ENCODE peak calls at places on chromosomes 4 and X, in five cellular contexts. One of them, this sample, is unnamed.

GRCh38 chr4:742742-743311 is 37.2 kb downstream of the PCGF3 start:
- DNase-seq in lower leg skin: no peak
- DNase-seq in fibroblast of pulmonary artery: peak
- DNase-seq in choroid plexus epithelial cell: peak
- DNase-seq in NB4: peak
- DNase-seq in this sample: peak

GRCh38 chrX:100316987-100317386 is 93.1 kb downstream of the PCDH19 start:
- DNase-seq in fibroblast of pulmonary artery: no peak
- DNase-seq in choroid plexus epithelial cell: no peak
- DNase-seq in NB4: no peak
- DNase-seq in lower leg skin: no peak
- DNase-seq in this sample: no peak

GRCh38 chr4:87219648-87220093 is 747 bp downstream of the KLHL8 start:
- DNase-seq in fibroblast of pulmonary artery: peak
- DNase-seq in lower leg skin: no peak
- DNase-seq in choroid plexus epithelial cell: peak
- DNase-seq in NB4: peak
- DNase-seq in this sample: no peak

GRCh38 chr4:139603576-139604387 is 47.8 kb upstream of the SETD7 start:
- DNase-seq in lower leg skin: no peak
- DNase-seq in choroid plexus epithelial cell: peak
- DNase-seq in NB4: peak
- DNase-seq in fibroblast of pulmonary artery: peak
- DNase-seq in this sample: no peak

GRCh38 chr4:36677122-36677521 is 395.7 kb downstream of the DTHD1 start:
- DNase-seq in NB4: no peak
- DNase-seq in fibroblast of pulmonary artery: peak
- DNase-seq in choroid plexus epithelial cell: no peak
- DNase-seq in lower leg skin: no peak
- DNase-seq in this sample: no peak

GRCh38 chrX:134886201-134886600 is 104.6 kb upstream of the SMIM10 start:
- DNase-seq in lower leg skin: no peak
- DNase-seq in choroid plexus epithelial cell: peak
- DNase-seq in NB4: peak
- DNase-seq in fibroblast of pulmonary artery: peak
- DNase-seq in this sample: no peak

GRCh38 chrX:133726211-133726630 is 259.2 kb downstream of the GPC3 start:
- DNase-seq in choroid plexus epithelial cell: peak
- DNase-seq in lower leg skin: no peak
- DNase-seq in NB4: no peak
- DNase-seq in fibroblast of pulmonary artery: peak
- DNase-seq in this sample: no peak

GRCh38 chrX:44314855-44315254 is 28.6 kb downstream of the EFHC2 start:
- DNase-seq in choroid plexus epithelial cell: no peak
- DNase-seq in lower leg skin: no peak
- DNase-seq in fibroblast of pulmonary artery: no peak
- DNase-seq in NB4: peak
- DNase-seq in this sample: no peak

GRCh38 chr4:166481739-166482138 is 608.7 kb downstream of the TLL1 start:
- DNase-seq in NB4: no peak
- DNase-seq in lower leg skin: no peak
- DNase-seq in fibroblast of pulmonary artery: no peak
- DNase-seq in choroid plexus epithelial cell: no peak
- DNase-seq in this sample: no peak

GRCh38 chrX:87017210-87017609 is 500.4 kb upstream of the KLHL4 start:
- DNase-seq in NB4: no peak
- DNase-seq in lower leg skin: no peak
- DNase-seq in fibroblast of pulmonary artery: no peak
- DNase-seq in choroid plexus epithelial cell: no peak
- DNase-seq in this sample: no peak

GRCh38 chr4:139735381-139736256 is 70.0 kb downstream of the MGST2 start:
- DNase-seq in fibroblast of pulmonary artery: no peak
- DNase-seq in lower leg skin: no peak
- DNase-seq in NB4: no peak
- DNase-seq in choroid plexus epithelial cell: peak
- DNase-seq in this sample: no peak

GRCh38 chr4:132669786-132670185 is 479.3 kb upstream of the PCDH10 start:
- DNase-seq in fibroblast of pulmonary artery: no peak
- DNase-seq in NB4: no peak
- DNase-seq in choroid plexus epithelial cell: no peak
- DNase-seq in lower leg skin: no peak
- DNase-seq in this sample: no peak

GRCh38 chrX:1323315-1323714 is 13.3 kb upstream of the IL3RA start:
- DNase-seq in fibroblast of pulmonary artery: no peak
- DNase-seq in NB4: peak
- DNase-seq in lower leg skin: no peak
- DNase-seq in choroid plexus epithelial cell: peak
- DNase-seq in this sample: no peak

GRCh38 chrX:42732506-42732905 is 45.5 kb downstream of the PPP1R2C start:
- DNase-seq in fibroblast of pulmonary artery: peak
- DNase-seq in choroid plexus epithelial cell: peak
- DNase-seq in NB4: no peak
- DNase-seq in lower leg skin: no peak
- DNase-seq in this sample: no peak

GRCh38 chrX:3501833-3502535 is 155.5 kb upstream of the MXRA5 start:
- DNase-seq in NB4: no peak
- DNase-seq in fibroblast of pulmonary artery: no peak
- DNase-seq in lower leg skin: no peak
- DNase-seq in choroid plexus epithelial cell: no peak
- DNase-seq in this sample: no peak

GRCh38 chr4:168776382-168776781 is 233.7 kb downstream of the CBR4 start:
- DNase-seq in choroid plexus epithelial cell: no peak
- DNase-seq in NB4: no peak
- DNase-seq in fibroblast of pulmonary artery: no peak
- DNase-seq in lower leg skin: no peak
- DNase-seq in this sample: no peak

GRCh38 chr4:3452376-3452775 is 10.6 kb downstream of the HGFAC start:
- DNase-seq in NB4: no peak
- DNase-seq in choroid plexus epithelial cell: peak
- DNase-seq in lower leg skin: no peak
- DNase-seq in fibroblast of pulmonary artery: peak
- DNase-seq in this sample: no peak

GRCh38 chr4:91127891-91128290 is 1000.7 kb downstream of the CCSER1 start:
- DNase-seq in choroid plexus epithelial cell: no peak
- DNase-seq in NB4: no peak
- DNase-seq in lower leg skin: no peak
- DNase-seq in fibroblast of pulmonary artery: no peak
- DNase-seq in this sample: no peak

GRCh38 chrX:2449135-2449886 is 51.5 kb downstream of the DHRSX start:
- DNase-seq in NB4: peak
- DNase-seq in lower leg skin: no peak
- DNase-seq in fibroblast of pulmonary artery: no peak
- DNase-seq in choroid plexus epithelial cell: no peak
- DNase-seq in this sample: no peak

GRCh38 chr4:123856689-123857545 is 460.3 kb downstream of the SPRY1 start:
- DNase-seq in lower leg skin: no peak
- DNase-seq in NB4: peak
- DNase-seq in fibroblast of pulmonary artery: peak
- DNase-seq in choroid plexus epithelial cell: peak
- DNase-seq in this sample: no peak

GRCh38 chr4:41135761-41136160 is 78.6 kb downstream of the APBB2 start:
- DNase-seq in choroid plexus epithelial cell: no peak
- DNase-seq in fibroblast of pulmonary artery: no peak
- DNase-seq in lower leg skin: no peak
- DNase-seq in NB4: no peak
- DNase-seq in this sample: no peak

GRCh38 chrX:10341309-10341708 is 184.5 kb downstream of the CLCN4 start:
- DNase-seq in choroid plexus epithelial cell: no peak
- DNase-seq in NB4: no peak
- DNase-seq in lower leg skin: no peak
- DNase-seq in fibroblast of pulmonary artery: no peak
- DNase-seq in this sample: no peak

GRCh38 chrX:63404332-63404731 is 53.2 kb upstream of the SPIN4 start:
- DNase-seq in choroid plexus epithelial cell: no peak
- DNase-seq in NB4: no peak
- DNase-seq in lower leg skin: no peak
- DNase-seq in fibroblast of pulmonary artery: no peak
- DNase-seq in this sample: no peak

GRCh38 chr4:77031544-77031943 is 44.2 kb downstream of the CCNI start:
- DNase-seq in lower leg skin: no peak
- DNase-seq in NB4: no peak
- DNase-seq in fibroblast of pulmonary artery: no peak
- DNase-seq in choroid plexus epithelial cell: no peak
- DNase-seq in this sample: no peak

GRCh38 chr4:159191989-159192388 is 89.1 kb downstream of the RAPGEF2 start:
- DNase-seq in lower leg skin: no peak
- DNase-seq in NB4: peak
- DNase-seq in fibroblast of pulmonary artery: peak
- DNase-seq in choroid plexus epithelial cell: peak
- DNase-seq in this sample: no peak
- TF ChIP-seq CTCF in lower leg skin: no peak
- TF ChIP-seq CTCF in NB4: no peak
- TF ChIP-seq CTCF in fibroblast of pulmonary artery: peak
- TF ChIP-seq CTCF in choroid plexus epithelial cell: peak
- TF ChIP-seq CTCF in this sample: peak

GRCh38 chr4:32775049-32775448 is 2054.9 kb downstream of the PCDH7 start:
- DNase-seq in NB4: peak
- DNase-seq in fibroblast of pulmonary artery: peak
- DNase-seq in lower leg skin: no peak
- DNase-seq in choroid plexus epithelial cell: peak
- DNase-seq in this sample: no peak
- TF ChIP-seq CTCF in NB4: peak
- TF ChIP-seq CTCF in fibroblast of pulmonary artery: peak
- TF ChIP-seq CTCF in lower leg skin: no peak
- TF ChIP-seq CTCF in choroid plexus epithelial cell: peak
- TF ChIP-seq CTCF in this sample: peak

DNA sequence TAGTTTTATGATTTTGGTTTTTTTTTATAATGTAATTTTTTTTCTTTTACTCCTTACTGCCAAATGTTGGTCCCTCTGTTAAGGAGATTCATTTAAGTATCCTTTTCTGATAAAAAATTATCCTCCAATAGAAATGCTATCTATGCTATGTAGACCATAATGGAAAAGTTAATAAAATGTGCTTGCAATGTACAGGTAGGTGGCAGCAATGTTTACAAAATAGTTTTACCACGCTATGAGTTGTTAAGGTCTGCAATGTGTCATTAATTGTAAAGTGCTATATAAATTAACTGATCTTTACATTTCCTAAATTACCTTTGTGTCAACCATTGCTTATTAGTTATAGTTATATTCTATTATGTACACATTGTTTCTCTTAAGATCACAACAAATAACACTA is 3.8 kb upstream of the CENPC start:
- DNase-seq in lower leg skin: no peak
- DNase-seq in choroid plexus epithelial cell: peak
- DNase-seq in fibroblast of pulmonary artery: peak
- DNase-seq in NB4: peak
- DNase-seq in this sample: no peak
- TF ChIP-seq CTCF in lower leg skin: no peak
- TF ChIP-seq CTCF in choroid plexus epithelial cell: peak
- TF ChIP-seq CTCF in fibroblast of pulmonary artery: peak
- TF ChIP-seq CTCF in NB4: no peak
- TF ChIP-seq CTCF in this sample: peak

GRCh38 chrX:109632906-109633504 is 8.0 kb upstream of the KCNE5 start:
- DNase-seq in lower leg skin: no peak
- DNase-seq in choroid plexus epithelial cell: peak
- DNase-seq in NB4: peak
- DNase-seq in fibroblast of pulmonary artery: peak
- DNase-seq in this sample: no peak
- TF ChIP-seq CTCF in lower leg skin: no peak
- TF ChIP-seq CTCF in choroid plexus epithelial cell: peak
- TF ChIP-seq CTCF in NB4: peak
- TF ChIP-seq CTCF in fibroblast of pulmonary artery: peak
- TF ChIP-seq CTCF in this sample: peak

DNA sequence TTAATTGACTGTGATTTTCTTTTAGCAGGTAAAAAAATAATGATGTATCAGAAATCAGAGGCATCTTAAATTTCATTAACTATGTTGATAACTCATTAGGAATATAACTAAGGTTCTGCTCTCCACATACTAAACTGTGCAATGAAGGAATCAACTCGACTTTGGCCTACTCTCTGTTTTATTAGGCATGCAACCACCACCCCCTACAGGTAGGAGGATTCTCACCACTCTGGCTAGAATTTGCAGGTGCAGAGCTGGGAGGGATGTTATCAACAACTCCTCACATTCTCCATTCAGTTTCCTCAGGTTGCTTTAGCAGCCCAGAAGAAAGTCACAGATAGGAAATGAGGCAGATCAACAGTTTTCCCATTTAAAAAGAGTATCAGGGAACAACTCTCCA is 160.1 kb downstream of the COX18 start:
- DNase-seq in lower leg skin: no peak
- DNase-seq in NB4: no peak
- DNase-seq in fibroblast of pulmonary artery: no peak
- DNase-seq in choroid plexus epithelial cell: peak
- DNase-seq in this sample: no peak
- TF ChIP-seq CTCF in lower leg skin: no peak
- TF ChIP-seq CTCF in NB4: no peak
- TF ChIP-seq CTCF in fibroblast of pulmonary artery: peak
- TF ChIP-seq CTCF in choroid plexus epithelial cell: peak
- TF ChIP-seq CTCF in this sample: peak

DNA sequence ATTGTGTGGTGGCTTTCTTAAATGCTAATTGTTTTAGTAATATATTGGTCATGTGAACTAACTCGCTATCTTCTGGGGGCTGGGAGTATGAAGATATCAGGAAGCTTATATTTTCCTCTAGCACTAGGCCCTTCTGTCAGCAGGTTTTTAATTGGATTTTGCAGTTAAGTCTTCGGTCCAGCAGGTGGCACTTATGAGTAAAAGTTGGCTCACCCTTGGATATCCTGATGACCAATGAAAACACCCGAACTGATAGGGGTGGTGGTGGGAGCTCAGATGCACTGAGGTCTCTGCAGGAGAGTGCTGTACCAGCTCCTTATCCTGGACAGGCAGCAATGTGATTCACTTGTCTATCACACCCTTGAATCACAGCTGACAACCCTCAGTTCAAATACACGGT is 1365.8 kb upstream of the DIAPH2 start:
- DNase-seq in NB4: peak
- DNase-seq in choroid plexus epithelial cell: no peak
- DNase-seq in lower leg skin: no peak
- DNase-seq in fibroblast of pulmonary artery: no peak
- DNase-seq in this sample: no peak
- TF ChIP-seq CTCF in NB4: peak
- TF ChIP-seq CTCF in choroid plexus epithelial cell: no peak
- TF ChIP-seq CTCF in lower leg skin: no peak
- TF ChIP-seq CTCF in fibroblast of pulmonary artery: no peak
- TF ChIP-seq CTCF in this sample: no peak

GRCh38 chr4:38055566-38055965 is 95.4 kb downstream of the PTTG2 start:
- DNase-seq in lower leg skin: no peak
- DNase-seq in NB4: no peak
- DNase-seq in fibroblast of pulmonary artery: no peak
- DNase-seq in choroid plexus epithelial cell: no peak
- DNase-seq in this sample: no peak
- TF ChIP-seq CTCF in lower leg skin: no peak
- TF ChIP-seq CTCF in NB4: no peak
- TF ChIP-seq CTCF in fibroblast of pulmonary artery: no peak
- TF ChIP-seq CTCF in choroid plexus epithelial cell: peak
- TF ChIP-seq CTCF in this sample: no peak